ENCODE peak calls at places on chromosome 1, in four cellular contexts. B, M, S and Z are unnamed samples.

GRCh38 chr1:25520446-25521061 is 22.9 kb upstream of the LDLRAP1 start:
- DNase-seq in B (no peak), M (peak), S (peak), Z (peak)

GRCh38 chr1:162631546-162632233 is 574 bp upstream of the DDR2 start:
- DNase-seq in B (no peak), M (peak), S (no peak), Z (peak)

GRCh38 chr1:2506007-2506860 is 20.2 kb downstream of the PANK4 start:
- DNase-seq in B (no peak), M (no peak), S (no peak), Z (no peak)

GRCh38 chr1:87983841-87984240 is 655.2 kb downstream of the LMO4 start:
- DNase-seq in B (no peak), M (no peak), S (no peak), Z (no peak)

GRCh38 chr1:8351693-8352470 is 34.0 kb downstream of the SLC45A1 start:
- DNase-seq in B (no peak), M (no peak), S (peak), Z (peak)

GRCh38 chr1:176494436-176494835 is 31.5 kb downstream of the PAPPA2 start:
- DNase-seq in B (no peak), M (no peak), S (no peak), Z (no peak)

GRCh38 chr1:48939828-48940227 is 163.1 kb upstream of the BEND5 start:
- DNase-seq in B (no peak), M (no peak), S (no peak), Z (no peak)

GRCh38 chr1:26584022-26584485 is 54.5 kb downstream of the RPS6KA1 start:
- DNase-seq in B (no peak), M (no peak), S (peak), Z (no peak)

GRCh38 chr1:247453256-247453655 is 4.6 kb downstream of the OR2B11 start:
- DNase-seq in B (no peak), M (no peak), S (no peak), Z (no peak)

GRCh38 chr1:228783415-228784045 is 48.3 kb downstream of the RHOU start:
- DNase-seq in B (no peak), M (no peak), S (no peak), Z (no peak)